ENCODE peak calls at places on chromosomes 2 and 18, in six cellular contexts. One of them, this sample, is unnamed. For H3K4me1, the result is how much of the 10 kb centered on the place peaks cover.

GRCh38 chr2:216299588-216299987 is 72.7 kb downstream of the MARCHF4 start:
- DNase-seq in mesenchymal stem cell: no peak
- DNase-seq in H9: no peak
- DNase-seq in trophoblast cell: no peak
- DNase-seq in H1: no peak
- DNase-seq in IMR-90: peak
- DNase-seq in this sample: no peak

GRCh38 chr2:114252713-114253112 is 189.7 kb upstream of the DPP10 start:
- DNase-seq in mesenchymal stem cell: no peak
- DNase-seq in H9: no peak
- DNase-seq in trophoblast cell: no peak
- DNase-seq in H1: no peak
- DNase-seq in IMR-90: no peak
- DNase-seq in this sample: no peak

GRCh38 chr2:121285077-121285449 is at the start of gene TFCP2L1:
- DNase-seq in mesenchymal stem cell: no peak
- DNase-seq in H9: peak
- DNase-seq in trophoblast cell: no peak
- DNase-seq in H1: peak
- DNase-seq in IMR-90: no peak
- DNase-seq in this sample: no peak

GRCh38 chr2:153622285-153622684 is 143.7 kb upstream of the RPRM start:
- DNase-seq in mesenchymal stem cell: no peak
- DNase-seq in H9: no peak
- DNase-seq in trophoblast cell: no peak
- DNase-seq in H1: no peak
- DNase-seq in IMR-90: no peak
- DNase-seq in this sample: no peak

GRCh38 chr2:221895366-221896121 is 323.4 kb upstream of the EPHA4 start:
- DNase-seq in mesenchymal stem cell: peak
- DNase-seq in H9: no peak
- DNase-seq in trophoblast cell: no peak
- DNase-seq in H1: no peak
- DNase-seq in IMR-90: peak
- DNase-seq in this sample: no peak

GRCh38 chr2:239855863-239856587 is 169.1 kb downstream of the NDUFA10 start:
- DNase-seq in mesenchymal stem cell: no peak
- DNase-seq in H9: no peak
- DNase-seq in trophoblast cell: no peak
- DNase-seq in H1: no peak
- DNase-seq in IMR-90: no peak
- DNase-seq in this sample: no peak

GRCh38 chr2:237391140-237391539 is 22.8 kb downstream of the COL6A3 start:
- DNase-seq in mesenchymal stem cell: no peak
- DNase-seq in H9: no peak
- DNase-seq in trophoblast cell: no peak
- DNase-seq in H1: no peak
- DNase-seq in IMR-90: no peak
- DNase-seq in this sample: no peak

GRCh38 chr2:219273887-219274391 is 5.2 kb upstream of the DNAJB2 start:
- DNase-seq in mesenchymal stem cell: no peak
- DNase-seq in H9: no peak
- DNase-seq in trophoblast cell: peak
- DNase-seq in H1: no peak
- DNase-seq in IMR-90: no peak
- DNase-seq in this sample: no peak

GRCh38 chr18:62384610-62385097 is 59.5 kb downstream of the TNFRSF11A start:
- DNase-seq in mesenchymal stem cell: peak
- DNase-seq in H9: peak
- DNase-seq in trophoblast cell: peak
- DNase-seq in H1: no peak
- DNase-seq in IMR-90: no peak
- DNase-seq in this sample: no peak

GRCh38 chr2:54503192-54503591 is 47.1 kb downstream of the SPTBN1 start:
- DNase-seq in mesenchymal stem cell: no peak
- DNase-seq in H9: peak
- DNase-seq in trophoblast cell: no peak
- DNase-seq in H1: no peak
- DNase-seq in IMR-90: peak
- DNase-seq in this sample: peak

GRCh38 chr2:235845245-235845644 is 322.9 kb downstream of the GBX2 start:
- DNase-seq in mesenchymal stem cell: no peak
- DNase-seq in H9: no peak
- DNase-seq in trophoblast cell: no peak
- DNase-seq in H1: no peak
- DNase-seq in IMR-90: no peak
- DNase-seq in this sample: no peak

GRCh38 chr2:141029424-141030078 is 1101.3 kb downstream of the LRP1B start:
- DNase-seq in mesenchymal stem cell: no peak
- DNase-seq in H9: peak
- DNase-seq in trophoblast cell: no peak
- DNase-seq in H1: peak
- DNase-seq in IMR-90: no peak
- DNase-seq in this sample: no peak

GRCh38 chr18:75456277-75456676 is 28.8 kb upstream of the SMIM21 start:
- DNase-seq in mesenchymal stem cell: peak
- DNase-seq in H9: no peak
- DNase-seq in trophoblast cell: no peak
- DNase-seq in H1: no peak
- DNase-seq in IMR-90: no peak
- DNase-seq in this sample: no peak

GRCh38 chr2:120441744-120442471 is 96.0 kb downstream of the INHBB start:
- DNase-seq in mesenchymal stem cell: no peak
- DNase-seq in H9: peak
- DNase-seq in trophoblast cell: no peak
- DNase-seq in H1: no peak
- DNase-seq in IMR-90: peak
- DNase-seq in this sample: peak

GRCh38 chr2:136235451-136236418 is 117.8 kb upstream of the CXCR4 start:
- DNase-seq in mesenchymal stem cell: no peak
- DNase-seq in H9: no peak
- DNase-seq in trophoblast cell: no peak
- DNase-seq in H1: no peak
- DNase-seq in IMR-90: peak
- DNase-seq in this sample: no peak

GRCh38 chr2:16058747-16059358 is 118.5 kb downstream of the MYCN start:
- DNase-seq in mesenchymal stem cell: no peak
- DNase-seq in H9: no peak
- DNase-seq in trophoblast cell: no peak
- DNase-seq in H1: no peak
- DNase-seq in IMR-90: no peak
- DNase-seq in this sample: no peak

GRCh38 chr2:120319686-120320317 is 26.1 kb upstream of the INHBB start:
- DNase-seq in mesenchymal stem cell: no peak
- DNase-seq in H9: no peak
- DNase-seq in trophoblast cell: no peak
- DNase-seq in H1: no peak
- DNase-seq in IMR-90: no peak
- DNase-seq in this sample: no peak

GRCh38 chr2:19038096-19039015 is 320.1 kb downstream of the OSR1 start:
- DNase-seq in mesenchymal stem cell: peak
- DNase-seq in H9: no peak
- DNase-seq in trophoblast cell: no peak
- DNase-seq in H1: no peak
- DNase-seq in IMR-90: peak
- DNase-seq in this sample: no peak

GRCh38 chr2:28400434-28400833 is 7.8 kb downstream of the FOSL2 start:
- DNase-seq in mesenchymal stem cell: no peak
- DNase-seq in H9: no peak
- DNase-seq in trophoblast cell: no peak
- DNase-seq in H1: no peak
- DNase-seq in IMR-90: no peak
- DNase-seq in this sample: no peak

GRCh38 chr18:10410472-10411300 is 43.7 kb upstream of the APCDD1 start:
- DNase-seq in mesenchymal stem cell: no peak
- DNase-seq in H9: no peak
- DNase-seq in trophoblast cell: no peak
- DNase-seq in H1: no peak
- DNase-seq in IMR-90: no peak
- DNase-seq in this sample: no peak

GRCh38 chr2:69790601-69790959 is 38.9 kb upstream of the GMCL1 start:
- DNase-seq in mesenchymal stem cell: no peak
- DNase-seq in H9: no peak
- DNase-seq in trophoblast cell: no peak
- DNase-seq in H1: no peak
- DNase-seq in IMR-90: no peak
- DNase-seq in this sample: no peak

GRCh38 chr2:69789762-69790600 is 39.5 kb upstream of the GMCL1 start:
- DNase-seq in mesenchymal stem cell: peak
- DNase-seq in H9: no peak
- DNase-seq in trophoblast cell: no peak
- DNase-seq in H1: no peak
- DNase-seq in IMR-90: peak
- DNase-seq in this sample: no peak

GRCh38 chr2:69786105-69786504 is 43.4 kb upstream of the GMCL1 start:
- DNase-seq in mesenchymal stem cell: no peak
- DNase-seq in H9: no peak
- DNase-seq in trophoblast cell: no peak
- DNase-seq in H1: no peak
- DNase-seq in IMR-90: no peak
- DNase-seq in this sample: no peak

GRCh38 chr2:69791045-69791444 is 38.4 kb upstream of the GMCL1 start:
- DNase-seq in mesenchymal stem cell: peak
- DNase-seq in H9: no peak
- DNase-seq in trophoblast cell: no peak
- DNase-seq in H1: no peak
- DNase-seq in IMR-90: no peak
- DNase-seq in this sample: no peak

GRCh38 chr2:69789129-69789528 is 40.3 kb upstream of the GMCL1 start:
- DNase-seq in mesenchymal stem cell: peak
- DNase-seq in H9: peak
- DNase-seq in trophoblast cell: peak
- DNase-seq in H1: peak
- DNase-seq in IMR-90: peak
- DNase-seq in this sample: no peak
- H3K4me1 ChIP-seq in mesenchymal stem cell: under half
- H3K4me1 ChIP-seq in H9: under half
- H3K4me1 ChIP-seq in trophoblast cell: under half
- H3K4me1 ChIP-seq in H1: under half
- H3K4me1 ChIP-seq in IMR-90: under half
- H3K4me1 ChIP-seq in this sample: under half

GRCh38 chr2:24077535-24077877 is 1.4 kb upstream of the SF3B6 start:
- DNase-seq in mesenchymal stem cell: peak
- DNase-seq in H9: no peak
- DNase-seq in trophoblast cell: no peak
- DNase-seq in H1: no peak
- DNase-seq in IMR-90: no peak
- DNase-seq in this sample: no peak

GRCh38 chr2:24075915-24076848 is at the start of gene SF3B6:
- DNase-seq in mesenchymal stem cell: peak
- DNase-seq in H9: peak
- DNase-seq in trophoblast cell: peak
- DNase-seq in H1: peak
- DNase-seq in IMR-90: peak
- DNase-seq in this sample: peak

GRCh38 chr2:24075259-24075658 is 867 bp downstream of the SF3B6 start:
- DNase-seq in mesenchymal stem cell: no peak
- DNase-seq in H9: no peak
- DNase-seq in trophoblast cell: no peak
- DNase-seq in H1: no peak
- DNase-seq in IMR-90: no peak
- DNase-seq in this sample: no peak

GRCh38 chr2:24076849-24077534 is 866 bp upstream of the SF3B6 start:
- DNase-seq in mesenchymal stem cell: no peak
- DNase-seq in H9: no peak
- DNase-seq in trophoblast cell: peak
- DNase-seq in H1: no peak
- DNase-seq in IMR-90: no peak
- DNase-seq in this sample: no peak

GRCh38 chr2:24072259-24072658 is 3.9 kb downstream of the SF3B6 start:
- DNase-seq in mesenchymal stem cell: no peak
- DNase-seq in H9: no peak
- DNase-seq in trophoblast cell: no peak
- DNase-seq in H1: no peak
- DNase-seq in IMR-90: no peak
- DNase-seq in this sample: no peak
- H4K8ac ChIP-seq in mesenchymal stem cell: no peak
- H4K8ac ChIP-seq in H9: no peak
- H4K8ac ChIP-seq in trophoblast cell: no peak
- H4K8ac ChIP-seq in H1: no peak
- H4K8ac ChIP-seq in IMR-90: no peak
- H4K8ac ChIP-seq in this sample: no peak

DNA sequence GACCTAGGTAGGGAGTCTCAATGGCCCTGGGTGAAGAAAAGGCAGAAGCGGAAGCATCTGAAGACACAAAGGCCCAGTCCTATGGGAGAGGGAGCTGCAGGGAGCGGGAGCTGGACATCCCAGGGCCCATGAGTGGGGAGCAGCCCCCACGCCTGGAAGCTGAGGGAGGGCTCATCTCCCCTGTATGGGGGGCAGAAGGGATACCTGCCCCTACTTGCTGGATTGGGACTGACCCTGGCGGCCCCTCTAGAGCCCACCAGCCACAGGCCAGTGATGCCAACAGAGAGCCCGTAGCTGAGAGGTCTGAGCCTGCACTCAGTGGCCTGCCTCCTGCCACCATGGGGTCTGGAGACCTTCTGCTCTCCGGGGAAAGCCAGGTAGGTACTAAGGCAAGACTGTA is 13.2 kb downstream of the CEP68 start:
- DNase-seq in mesenchymal stem cell: no peak
- DNase-seq in H9: no peak
- DNase-seq in trophoblast cell: no peak
- DNase-seq in H1: no peak
- DNase-seq in IMR-90: no peak
- DNase-seq in this sample: no peak
- H3K14ac ChIP-seq in mesenchymal stem cell: no peak
- H3K14ac ChIP-seq in H9: no peak
- H3K14ac ChIP-seq in trophoblast cell: no peak
- H3K14ac ChIP-seq in H1: no peak
- H3K14ac ChIP-seq in IMR-90: peak
- H3K14ac ChIP-seq in this sample: no peak

GRCh38 chr18:27473359-27473758 is 288.3 kb upstream of the CHST9 start:
- DNase-seq in mesenchymal stem cell: no peak
- DNase-seq in H9: no peak
- DNase-seq in trophoblast cell: no peak
- DNase-seq in H1: no peak
- DNase-seq in IMR-90: no peak
- DNase-seq in this sample: no peak
- H3K4me1 ChIP-seq in mesenchymal stem cell: under half
- H3K4me1 ChIP-seq in H9: under half
- H3K4me1 ChIP-seq in trophoblast cell: under half
- H3K4me1 ChIP-seq in H1: under half
- H3K4me1 ChIP-seq in IMR-90: under half
- H3K4me1 ChIP-seq in this sample: under half

DNA sequence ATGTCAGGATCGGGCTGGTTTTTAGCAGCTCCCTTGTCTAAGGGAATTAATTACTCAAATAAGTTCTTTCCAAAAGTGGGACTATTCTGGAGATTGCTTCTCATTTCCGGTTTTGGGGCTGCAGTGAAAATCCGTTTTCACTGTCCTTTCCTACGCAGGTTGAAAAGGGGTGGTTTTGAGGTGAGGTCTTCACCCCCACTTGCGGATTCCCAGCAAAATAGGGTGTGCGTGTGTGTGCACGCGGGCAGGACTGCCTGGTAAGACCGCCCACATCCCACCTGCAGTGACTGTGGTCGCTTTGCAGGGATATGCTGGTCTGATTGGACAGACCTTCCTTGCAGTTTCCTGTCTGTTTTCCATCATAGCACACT is 472 bp upstream of the PLEKHM3 start:
- DNase-seq in mesenchymal stem cell: no peak
- DNase-seq in H9: peak
- DNase-seq in trophoblast cell: no peak
- DNase-seq in H1: no peak
- DNase-seq in IMR-90: no peak
- DNase-seq in this sample: no peak
- H4K8ac ChIP-seq in mesenchymal stem cell: peak
- H4K8ac ChIP-seq in H9: peak
- H4K8ac ChIP-seq in trophoblast cell: peak
- H4K8ac ChIP-seq in H1: peak
- H4K8ac ChIP-seq in IMR-90: peak
- H4K8ac ChIP-seq in this sample: peak

This sample was measured in neuronal stem cell.